ENCODE peak calls at places on chromosomes 2 and 18, in eight cellular contexts. B is nucleus accumbens; E is frontal cortex; J is astrocyte of the cerebellum; M is HTR-8/SVneo; Y is T1000; A is stimulated activated CD4-positive, alpha-beta T cell treated with anti-CD3 and anti-CD28 coated beads, Interleukin-12 subunit alpha, Interleukin-12 subunit beta, amount 100 ng/mL, for 48 hours; S is NCI-H1105 treated with DMSO at 0.1 percent for 48 hours. O is an unnamed sample.

GRCh38 chr18:76687271-76688006 is 134.9 kb upstream of the ZNF236 start:
- DNase-seq in A (no peak), B (no peak), Y (no peak), E (no peak), J (peak; percentile 27), M (no peak), S (no peak), O (no peak)

GRCh38 chr2:238906254-238906935 is 58.5 kb downstream of the TWIST2 start:
- DNase-seq in B (no peak), E (no peak), A (no peak), J (no peak), M (no peak), Y (no peak), S (no peak), O (no peak)

GRCh38 chr2:29260151-29260772 is 145.0 kb downstream of the CLIP4 start:
- DNase-seq in J (peak; percentile 15), A (no peak), S (no peak), E (no peak), B (no peak), M (peak; percentile 39), Y (no peak), O (no peak)

GRCh38 chr18:8496186-8496585 is 113.1 kb upstream of the RAB12 start:
- DNase-seq in A (no peak), E (no peak), Y (no peak), J (peak; percentile 50), M (no peak), B (no peak), S (no peak), O (no peak)

GRCh38 chr2:2848621-2849443 is 517.8 kb upstream of the MYT1L start:
- DNase-seq in E (no peak), Y (no peak), B (peak; percentile 14), M (no peak), A (no peak), S (peak; percentile 68), J (no peak), O (no peak)

GRCh38 chr2:172234716-172235661 is 132.3 kb upstream of the DLX2 start:
- DNase-seq in A (no peak), S (peak; percentile 89), Y (no peak), M (no peak), B (no peak), E (no peak), J (no peak), O (peak; percentile 83)

GRCh38 chr2:12718662-12719399 is 2.1 kb downstream of the TRIB2 start:
- DNase-seq in B (no peak), Y (no peak), A (no peak), S (peak; percentile 32), E (no peak), J (no peak), M (no peak), O (no peak)

GRCh38 chr2:168189835-168190426 is 57.5 kb downstream of the STK39 start:
- DNase-seq in B (no peak), E (no peak), M (peak; percentile 32), S (no peak), A (no peak), Y (no peak), J (no peak), O (no peak)

GRCh38 chr2:88230912-88231311 is 60.8 kb downstream of the THNSL2 start:
- DNase-seq in Y (no peak), S (no peak), E (no peak), J (no peak), B (no peak), A (no peak), M (no peak), O (no peak)

GRCh38 chr18:361941-362913 is 94.4 kb upstream of the THOC1 start:
- DNase-seq in J (peak; percentile 62), B (no peak), E (no peak), S (no peak), A (no peak), M (peak; percentile 90), Y (peak; percentile 74), O (no peak)

GRCh38 chr2:158464426-158465281 is 7.9 kb downstream of the PKP4 start:
- DNase-seq in Y (no peak), B (no peak), J (no peak), M (no peak), E (no peak), A (peak; percentile 12), S (peak; percentile 19), O (no peak)

GRCh38 chr2:150860301-150860700 is 372.8 kb upstream of the RND3 start:
- DNase-seq in S (peak; percentile 38), E (no peak), M (no peak), Y (no peak), B (no peak), A (no peak), J (no peak), O (no peak)

GRCh38 chr18:10923225-10923624 is 226.1 kb downstream of the PIEZO2 start:
- DNase-seq in S (no peak), A (no peak), M (no peak), J (no peak), E (no peak), B (no peak), Y (no peak), O (no peak)

GRCh38 chr2:218819103-218819502 is 12.5 kb downstream of the PRKAG3 start:
- DNase-seq in S (no peak), M (no peak), J (no peak), B (no peak), E (no peak), Y (no peak), A (no peak), O (no peak)

GRCh38 chr2:218569661-218570500 is 1.2 kb downstream of the CNOT9 start:
- DNase-seq in E (no peak), M (peak; percentile 9), Y (no peak), J (no peak), A (no peak), B (no peak), S (no peak), O (peak; percentile 51)

GRCh38 chr2:33791625-33792024 is 192.5 kb upstream of the FAM98A start:
- DNase-seq in E (no peak), J (peak; percentile 90), A (no peak), M (peak; percentile 51), S (no peak), B (no peak), Y (peak; percentile 45), O (no peak)

GRCh38 chr2:54331095-54331835 is 75.2 kb upstream of the TSPYL6 start:
- DNase-seq in A (peak; percentile 0), B (no peak), E (no peak), S (no peak), M (no peak), J (no peak), Y (no peak), O (no peak)

GRCh38 chr2:33704352-33704751 is 105.3 kb upstream of the FAM98A start:
- DNase-seq in S (no peak), B (no peak), E (no peak), M (no peak), A (no peak), Y (no peak), J (no peak), O (no peak)

GRCh38 chr18:13178976-13179375 is 39.6 kb upstream of the LDLRAD4 start:
- DNase-seq in Y (peak; percentile 14), B (no peak), J (no peak), M (no peak), S (no peak), A (peak; percentile 7), E (no peak), O (peak; percentile 30)

GRCh38 chr2:223050900-223051299 is 1.1 kb upstream of the KCNE4 start:
- DNase-seq in S (no peak), Y (no peak), B (no peak), A (no peak), J (no peak), E (no peak), M (no peak), O (no peak)

GRCh38 chr2:213229814-213230213 is 54.5 kb upstream of the SPAG16 start:
- DNase-seq in M (no peak), S (no peak), Y (no peak), E (no peak), A (no peak), J (peak; percentile 38), B (no peak), O (no peak)

GRCh38 chr2:150188177-150188576 is 299.3 kb downstream of the RND3 start:
- DNase-seq in S (no peak), M (no peak), Y (no peak), A (no peak), E (no peak), B (no peak), J (peak; percentile 70), O (peak; percentile 51)

GRCh38 chr2:218405365-218406208 is 5.9 kb downstream of the CTDSP1 start:
- DNase-seq in B (no peak), S (peak; percentile 57), A (no peak), J (no peak), E (no peak), M (no peak), Y (no peak), O (peak; percentile 42)

GRCh38 chr18:37565985-37566478 is 434 bp upstream of the CELF4 start:
- DNase-seq in E (peak; percentile 96), M (no peak), S (peak; percentile 84), A (no peak), B (peak; percentile 71), J (no peak), Y (no peak), O (no peak)

GRCh38 chr18:30713299-30713698 is 329.2 kb downstream of the DSC3 start:
- DNase-seq in A (no peak), M (no peak), S (no peak), J (no peak), B (no peak), Y (no peak), E (no peak), O (no peak)

GRCh38 chr18:78293940-78294401 is 685.6 kb upstream of the SALL3 start:
- DNase-seq in M (no peak), S (no peak), Y (no peak), B (no peak), J (no peak), E (no peak), A (no peak), O (no peak)

GRCh38 chr2:68110102-68110501 is 47.3 kb upstream of the C1D start:
- DNase-seq in S (no peak), A (no peak), B (no peak), Y (no peak), J (no peak), E (no peak), M (no peak), O (no peak)

GRCh38 chr2:12661472-12661871 is 55.3 kb upstream of the TRIB2 start:
- DNase-seq in M (no peak), E (no peak), J (no peak), S (no peak), A (no peak), Y (no peak), B (no peak), O (no peak)

GRCh38 chr2:241381872-241382271 is 25.8 kb downstream of the FARP2 start:
- DNase-seq in Y (no peak), A (no peak), B (no peak), J (no peak), M (no peak), E (no peak), S (no peak), O (no peak)

GRCh38 chr2:26126091-26126490 is 46.8 kb upstream of the GAREM2 start:
- DNase-seq in S (no peak), E (no peak), J (no peak), B (no peak), A (no peak), Y (no peak), M (no peak), O (no peak)

GRCh38 chr18:21191596-21192307 is 50.3 kb upstream of the GREB1L start:
- DNase-seq in J (peak; percentile 11), S (peak; percentile 38), M (peak; percentile 70), E (peak; percentile 22), A (peak; percentile 6), B (peak; percentile 38), Y (no peak), O (peak; percentile 48)

GRCh38 chr2:118479020-118479419 is 368.4 kb downstream of the EN1 start:
- DNase-seq in J (no peak), M (no peak), B (no peak), A (no peak), E (no peak), S (no peak), Y (no peak), O (no peak)

GRCh38 chr2:1742680-1743395 is 1.5 kb downstream of the PXDN start:
- DNase-seq in B (no peak), M (peak; percentile 88), E (peak; percentile 66), A (peak; percentile 10), Y (peak; percentile 56), S (no peak), J (peak; percentile 89), O (no peak)

GRCh38 chr2:240789051-240789453 is 31.0 kb downstream of the KIF1A start:
- DNase-seq in Y (no peak), A (no peak), B (no peak), M (no peak), E (no peak), J (no peak), S (no peak), O (no peak)

O was measured in small intestine.